ENCODE peak calls at places on chromosomes 12 and 14, in eight cellular contexts. X is H9; H is stimulated activated CD8-positive, alpha-beta memory T cell treated with anti-CD3 and anti-CD28 coated beads, Interleukin-15, amount 100 ng/mL, for 1 hour; L is transverse colon; Y is DMS153; F is WTC11; B is SW 1271; Q is effector memory CD8-positive, alpha-beta T cell. U is an unnamed sample.

GRCh38 chr12:14108702-14109101 is 127.3 kb upstream of the GRIN2B start:
- DNase-seq in B (no peak), X (no peak), Q (no peak), Y (no peak), H (no peak), L (no peak), F (no peak), U (no peak)

GRCh38 chr14:81296263-81296923 is 75.6 kb upstream of the GTF2A1 start:
- DNase-seq in F (no peak), L (no peak), Y (no peak), H (no peak), X (no peak), Q (no peak), B (no peak), U (no peak)

GRCh38 chr14:97930191-97930590 is 1133.0 kb downstream of the VRK1 start:
- DNase-seq in Y (no peak), Q (no peak), L (no peak), B (no peak), F (no peak), H (no peak), X (no peak), U (no peak)

GRCh38 chr14:59224341-59224740 is 35.9 kb downstream of the DAAM1 start:
- DNase-seq in L (no peak), F (no peak), Y (no peak), Q (no peak), H (no peak), B (no peak), X (no peak), U (no peak)

GRCh38 chr12:52879394-52880351 is 25.2 kb downstream of the KRT8 start:
- DNase-seq in X (peak), F (peak), Y (peak), B (peak), Q (peak), L (peak), H (peak), U (peak)

GRCh38 chr14:65465584-65465983 is 53.1 kb downstream of the FUT8 start:
- DNase-seq in L (no peak), H (no peak), F (no peak), B (no peak), Y (peak), X (no peak), Q (no peak), U (no peak)

GRCh38 chr12:56723889-56724659 is 1.0 kb downstream of the NACA start:
- DNase-seq in Q (no peak), Y (no peak), X (no peak), B (peak), F (no peak), L (peak), H (no peak), U (no peak)

GRCh38 chr14:55782166-55782565 is 202.2 kb downstream of the KTN1 start:
- DNase-seq in F (no peak), H (no peak), X (no peak), L (no peak), Q (no peak), B (no peak), Y (no peak), U (no peak)

GRCh38 chr12:3421191-3421590 is 69.8 kb upstream of the PRMT8 start:
- DNase-seq in Q (no peak), X (peak), Y (no peak), L (no peak), F (no peak), B (no peak), H (no peak), U (no peak)

GRCh38 chr12:12010277-12011031 is 60.3 kb upstream of the BCL2L14 start:
- DNase-seq in F (no peak), Y (no peak), Q (peak), L (peak), X (no peak), H (peak), B (peak), U (no peak)

GRCh38 chr14:31206536-31207286 is 882 bp downstream of the HECTD1 start:
- DNase-seq in B (peak), L (peak), X (peak), F (peak), Q (peak), H (peak), Y (no peak), U (peak)

GRCh38 chr14:38255673-38256357 is at the start of gene CLEC14A:
- DNase-seq in B (no peak), H (no peak), X (peak), L (no peak), Q (no peak), F (peak), Y (no peak), U (peak)

GRCh38 chr14:104187121-104187889 is 48.9 kb downstream of the KIF26A start:
- DNase-seq in L (no peak), X (no peak), H (no peak), F (no peak), Y (no peak), Q (no peak), B (no peak), U (no peak)

GRCh38 chr12:59723520-59723919 is 127.7 kb downstream of the SLC16A7 start:
- DNase-seq in X (no peak), Y (no peak), L (no peak), B (no peak), H (no peak), F (no peak), Q (no peak), U (no peak)

GRCh38 chr12:690466-690865 is 27.2 kb upstream of the NINJ2 start:
- DNase-seq in Q (no peak), Y (no peak), X (no peak), H (no peak), F (no peak), L (no peak), B (no peak), U (no peak)

GRCh38 chr12:4383304-4383865 is 3.9 kb upstream of the FGF23 start:
- DNase-seq in F (peak), Y (no peak), X (peak), H (no peak), L (no peak), B (no peak), Q (no peak), U (peak)

GRCh38 chr12:7751394-7751793 is 4.2 kb upstream of the CLEC4C start:
- DNase-seq in Y (no peak), L (no peak), Q (no peak), B (no peak), X (peak), F (no peak), H (no peak), U (no peak)